ENCODE peak calls at places on chromosomes 2 and 18, in ten cellular contexts. One of them, this sample, is unnamed.

GRCh38 chr2:237154050-237154638 is 68.5 kb downstream of the COPS8 start:
- DNase-seq in ovary: no peak
- DNase-seq in astrocyte of the spinal cord: peak
- DNase-seq in C1 segment of cervical spinal cord: no peak
- DNase-seq in NCI-H1105 treated with DMSO at 0.1 percent for 48 hours: no peak
- DNase-seq in activated CD4-positive, alpha-beta T cell treated with anti-CD3 and anti-CD28 coated beads, Interleukin-2, amount 50 U/mL, for 24 hours: no peak
- DNase-seq in heart left ventricle: no peak
- DNase-seq in CD8-positive, alpha-beta memory T cell: peak
- DNase-seq in stimulated activated CD8-positive, alpha-beta memory T cell treated with anti-CD3 and anti-CD28 coated beads, Interleukin-4, amount 100 ng/mL, for 4 hours: no peak
- DNase-seq in activated CD4-positive, CD25-positive, alpha-beta regulatory T cell treated with anti-CD3 and anti-CD28 coated beads, Interleukin-2, amount 50 U/mL, for 72 hours: no peak
- DNase-seq in this sample: peak

GRCh38 chr2:238282861-238283738 is 5.3 kb downstream of the PER2 start:
- DNase-seq in ovary: no peak
- DNase-seq in astrocyte of the spinal cord: no peak
- DNase-seq in C1 segment of cervical spinal cord: no peak
- DNase-seq in NCI-H1105 treated with DMSO at 0.1 percent for 48 hours: no peak
- DNase-seq in activated CD4-positive, alpha-beta T cell treated with anti-CD3 and anti-CD28 coated beads, Interleukin-2, amount 50 U/mL, for 24 hours: no peak
- DNase-seq in heart left ventricle: no peak
- DNase-seq in CD8-positive, alpha-beta memory T cell: no peak
- DNase-seq in stimulated activated CD8-positive, alpha-beta memory T cell treated with anti-CD3 and anti-CD28 coated beads, Interleukin-4, amount 100 ng/mL, for 4 hours: no peak
- DNase-seq in activated CD4-positive, CD25-positive, alpha-beta regulatory T cell treated with anti-CD3 and anti-CD28 coated beads, Interleukin-2, amount 50 U/mL, for 72 hours: no peak
- DNase-seq in this sample: peak

GRCh38 chr18:56286775-56287174 is 351.6 kb downstream of the TXNL1 start:
- DNase-seq in ovary: no peak
- DNase-seq in astrocyte of the spinal cord: peak
- DNase-seq in C1 segment of cervical spinal cord: no peak
- DNase-seq in NCI-H1105 treated with DMSO at 0.1 percent for 48 hours: no peak
- DNase-seq in activated CD4-positive, alpha-beta T cell treated with anti-CD3 and anti-CD28 coated beads, Interleukin-2, amount 50 U/mL, for 24 hours: no peak
- DNase-seq in heart left ventricle: no peak
- DNase-seq in CD8-positive, alpha-beta memory T cell: no peak
- DNase-seq in stimulated activated CD8-positive, alpha-beta memory T cell treated with anti-CD3 and anti-CD28 coated beads, Interleukin-4, amount 100 ng/mL, for 4 hours: no peak
- DNase-seq in activated CD4-positive, CD25-positive, alpha-beta regulatory T cell treated with anti-CD3 and anti-CD28 coated beads, Interleukin-2, amount 50 U/mL, for 72 hours: no peak
- DNase-seq in this sample: peak

GRCh38 chr18:50679656-50680055 is 119.8 kb downstream of the MAPK4 start:
- DNase-seq in ovary: no peak
- DNase-seq in astrocyte of the spinal cord: no peak
- DNase-seq in C1 segment of cervical spinal cord: no peak
- DNase-seq in NCI-H1105 treated with DMSO at 0.1 percent for 48 hours: no peak
- DNase-seq in activated CD4-positive, alpha-beta T cell treated with anti-CD3 and anti-CD28 coated beads, Interleukin-2, amount 50 U/mL, for 24 hours: no peak
- DNase-seq in heart left ventricle: no peak
- DNase-seq in CD8-positive, alpha-beta memory T cell: no peak
- DNase-seq in stimulated activated CD8-positive, alpha-beta memory T cell treated with anti-CD3 and anti-CD28 coated beads, Interleukin-4, amount 100 ng/mL, for 4 hours: no peak
- DNase-seq in activated CD4-positive, CD25-positive, alpha-beta regulatory T cell treated with anti-CD3 and anti-CD28 coated beads, Interleukin-2, amount 50 U/mL, for 72 hours: no peak
- DNase-seq in this sample: no peak

GRCh38 chr2:95351080-95351915 is 51.2 kb upstream of the FAHD2A start:
- DNase-seq in ovary: peak
- DNase-seq in astrocyte of the spinal cord: no peak
- DNase-seq in C1 segment of cervical spinal cord: no peak
- DNase-seq in NCI-H1105 treated with DMSO at 0.1 percent for 48 hours: no peak
- DNase-seq in activated CD4-positive, alpha-beta T cell treated with anti-CD3 and anti-CD28 coated beads, Interleukin-2, amount 50 U/mL, for 24 hours: no peak
- DNase-seq in heart left ventricle: peak
- DNase-seq in CD8-positive, alpha-beta memory T cell: no peak
- DNase-seq in stimulated activated CD8-positive, alpha-beta memory T cell treated with anti-CD3 and anti-CD28 coated beads, Interleukin-4, amount 100 ng/mL, for 4 hours: no peak
- DNase-seq in activated CD4-positive, CD25-positive, alpha-beta regulatory T cell treated with anti-CD3 and anti-CD28 coated beads, Interleukin-2, amount 50 U/mL, for 72 hours: no peak
- DNase-seq in this sample: no peak

GRCh38 chr2:99554238-99554637 is 64.4 kb upstream of the REV1 start:
- DNase-seq in ovary: no peak
- DNase-seq in astrocyte of the spinal cord: no peak
- DNase-seq in C1 segment of cervical spinal cord: no peak
- DNase-seq in NCI-H1105 treated with DMSO at 0.1 percent for 48 hours: no peak
- DNase-seq in activated CD4-positive, alpha-beta T cell treated with anti-CD3 and anti-CD28 coated beads, Interleukin-2, amount 50 U/mL, for 24 hours: no peak
- DNase-seq in heart left ventricle: no peak
- DNase-seq in CD8-positive, alpha-beta memory T cell: no peak
- DNase-seq in stimulated activated CD8-positive, alpha-beta memory T cell treated with anti-CD3 and anti-CD28 coated beads, Interleukin-4, amount 100 ng/mL, for 4 hours: no peak
- DNase-seq in activated CD4-positive, CD25-positive, alpha-beta regulatory T cell treated with anti-CD3 and anti-CD28 coated beads, Interleukin-2, amount 50 U/mL, for 72 hours: no peak
- DNase-seq in this sample: no peak

GRCh38 chr18:65103864-65104263 is 646.9 kb upstream of the CDH7 start:
- DNase-seq in ovary: no peak
- DNase-seq in astrocyte of the spinal cord: no peak
- DNase-seq in C1 segment of cervical spinal cord: no peak
- DNase-seq in NCI-H1105 treated with DMSO at 0.1 percent for 48 hours: no peak
- DNase-seq in activated CD4-positive, alpha-beta T cell treated with anti-CD3 and anti-CD28 coated beads, Interleukin-2, amount 50 U/mL, for 24 hours: no peak
- DNase-seq in heart left ventricle: no peak
- DNase-seq in CD8-positive, alpha-beta memory T cell: no peak
- DNase-seq in stimulated activated CD8-positive, alpha-beta memory T cell treated with anti-CD3 and anti-CD28 coated beads, Interleukin-4, amount 100 ng/mL, for 4 hours: no peak
- DNase-seq in activated CD4-positive, CD25-positive, alpha-beta regulatory T cell treated with anti-CD3 and anti-CD28 coated beads, Interleukin-2, amount 50 U/mL, for 72 hours: no peak
- DNase-seq in this sample: no peak

GRCh38 chr2:237214281-237214680 is 128.6 kb downstream of the COPS8 start:
- DNase-seq in ovary: no peak
- DNase-seq in astrocyte of the spinal cord: no peak
- DNase-seq in C1 segment of cervical spinal cord: no peak
- DNase-seq in NCI-H1105 treated with DMSO at 0.1 percent for 48 hours: no peak
- DNase-seq in activated CD4-positive, alpha-beta T cell treated with anti-CD3 and anti-CD28 coated beads, Interleukin-2, amount 50 U/mL, for 24 hours: no peak
- DNase-seq in heart left ventricle: no peak
- DNase-seq in CD8-positive, alpha-beta memory T cell: no peak
- DNase-seq in stimulated activated CD8-positive, alpha-beta memory T cell treated with anti-CD3 and anti-CD28 coated beads, Interleukin-4, amount 100 ng/mL, for 4 hours: no peak
- DNase-seq in activated CD4-positive, CD25-positive, alpha-beta regulatory T cell treated with anti-CD3 and anti-CD28 coated beads, Interleukin-2, amount 50 U/mL, for 72 hours: no peak
- DNase-seq in this sample: no peak

GRCh38 chr2:15163316-15163715 is 397.8 kb downstream of the NBAS start:
- DNase-seq in ovary: no peak
- DNase-seq in astrocyte of the spinal cord: no peak
- DNase-seq in C1 segment of cervical spinal cord: no peak
- DNase-seq in NCI-H1105 treated with DMSO at 0.1 percent for 48 hours: no peak
- DNase-seq in activated CD4-positive, alpha-beta T cell treated with anti-CD3 and anti-CD28 coated beads, Interleukin-2, amount 50 U/mL, for 24 hours: no peak
- DNase-seq in heart left ventricle: no peak
- DNase-seq in CD8-positive, alpha-beta memory T cell: no peak
- DNase-seq in stimulated activated CD8-positive, alpha-beta memory T cell treated with anti-CD3 and anti-CD28 coated beads, Interleukin-4, amount 100 ng/mL, for 4 hours: no peak
- DNase-seq in activated CD4-positive, CD25-positive, alpha-beta regulatory T cell treated with anti-CD3 and anti-CD28 coated beads, Interleukin-2, amount 50 U/mL, for 72 hours: no peak
- DNase-seq in this sample: no peak

GRCh38 chr2:72367530-72368225 is 220.0 kb upstream of the CYP26B1 start:
- DNase-seq in ovary: no peak
- DNase-seq in astrocyte of the spinal cord: peak
- DNase-seq in C1 segment of cervical spinal cord: no peak
- DNase-seq in NCI-H1105 treated with DMSO at 0.1 percent for 48 hours: no peak
- DNase-seq in activated CD4-positive, alpha-beta T cell treated with anti-CD3 and anti-CD28 coated beads, Interleukin-2, amount 50 U/mL, for 24 hours: no peak
- DNase-seq in heart left ventricle: peak
- DNase-seq in CD8-positive, alpha-beta memory T cell: no peak
- DNase-seq in stimulated activated CD8-positive, alpha-beta memory T cell treated with anti-CD3 and anti-CD28 coated beads, Interleukin-4, amount 100 ng/mL, for 4 hours: no peak
- DNase-seq in activated CD4-positive, CD25-positive, alpha-beta regulatory T cell treated with anti-CD3 and anti-CD28 coated beads, Interleukin-2, amount 50 U/mL, for 72 hours: no peak
- DNase-seq in this sample: peak

GRCh38 chr2:161238559-161239415 is 69.4 kb upstream of the PSMD14 start:
- DNase-seq in ovary: peak
- DNase-seq in astrocyte of the spinal cord: peak
- DNase-seq in C1 segment of cervical spinal cord: peak
- DNase-seq in NCI-H1105 treated with DMSO at 0.1 percent for 48 hours: peak
- DNase-seq in activated CD4-positive, alpha-beta T cell treated with anti-CD3 and anti-CD28 coated beads, Interleukin-2, amount 50 U/mL, for 24 hours: no peak
- DNase-seq in heart left ventricle: peak
- DNase-seq in CD8-positive, alpha-beta memory T cell: peak
- DNase-seq in stimulated activated CD8-positive, alpha-beta memory T cell treated with anti-CD3 and anti-CD28 coated beads, Interleukin-4, amount 100 ng/mL, for 4 hours: peak
- DNase-seq in activated CD4-positive, CD25-positive, alpha-beta regulatory T cell treated with anti-CD3 and anti-CD28 coated beads, Interleukin-2, amount 50 U/mL, for 72 hours: peak
- DNase-seq in this sample: peak

GRCh38 chr2:187951470-187952218 is 340.0 kb upstream of the GULP1 start:
- DNase-seq in ovary: no peak
- DNase-seq in astrocyte of the spinal cord: no peak
- DNase-seq in C1 segment of cervical spinal cord: no peak
- DNase-seq in NCI-H1105 treated with DMSO at 0.1 percent for 48 hours: no peak
- DNase-seq in activated CD4-positive, alpha-beta T cell treated with anti-CD3 and anti-CD28 coated beads, Interleukin-2, amount 50 U/mL, for 24 hours: no peak
- DNase-seq in heart left ventricle: no peak
- DNase-seq in CD8-positive, alpha-beta memory T cell: no peak
- DNase-seq in stimulated activated CD8-positive, alpha-beta memory T cell treated with anti-CD3 and anti-CD28 coated beads, Interleukin-4, amount 100 ng/mL, for 4 hours: no peak
- DNase-seq in activated CD4-positive, CD25-positive, alpha-beta regulatory T cell treated with anti-CD3 and anti-CD28 coated beads, Interleukin-2, amount 50 U/mL, for 72 hours: no peak
- DNase-seq in this sample: no peak

GRCh38 chr2:163345795-163346573 is 389.8 kb downstream of the FIGN start:
- DNase-seq in ovary: no peak
- DNase-seq in astrocyte of the spinal cord: peak
- DNase-seq in C1 segment of cervical spinal cord: no peak
- DNase-seq in NCI-H1105 treated with DMSO at 0.1 percent for 48 hours: peak
- DNase-seq in activated CD4-positive, alpha-beta T cell treated with anti-CD3 and anti-CD28 coated beads, Interleukin-2, amount 50 U/mL, for 24 hours: no peak
- DNase-seq in heart left ventricle: no peak
- DNase-seq in CD8-positive, alpha-beta memory T cell: no peak
- DNase-seq in stimulated activated CD8-positive, alpha-beta memory T cell treated with anti-CD3 and anti-CD28 coated beads, Interleukin-4, amount 100 ng/mL, for 4 hours: no peak
- DNase-seq in activated CD4-positive, CD25-positive, alpha-beta regulatory T cell treated with anti-CD3 and anti-CD28 coated beads, Interleukin-2, amount 50 U/mL, for 72 hours: no peak
- DNase-seq in this sample: peak

GRCh38 chr18:63150942-63151421 is 168.6 kb downstream of the BCL2 start:
- DNase-seq in ovary: no peak
- DNase-seq in astrocyte of the spinal cord: no peak
- DNase-seq in C1 segment of cervical spinal cord: no peak
- DNase-seq in NCI-H1105 treated with DMSO at 0.1 percent for 48 hours: no peak
- DNase-seq in activated CD4-positive, alpha-beta T cell treated with anti-CD3 and anti-CD28 coated beads, Interleukin-2, amount 50 U/mL, for 24 hours: no peak
- DNase-seq in heart left ventricle: no peak
- DNase-seq in CD8-positive, alpha-beta memory T cell: no peak
- DNase-seq in stimulated activated CD8-positive, alpha-beta memory T cell treated with anti-CD3 and anti-CD28 coated beads, Interleukin-4, amount 100 ng/mL, for 4 hours: no peak
- DNase-seq in activated CD4-positive, CD25-positive, alpha-beta regulatory T cell treated with anti-CD3 and anti-CD28 coated beads, Interleukin-2, amount 50 U/mL, for 72 hours: no peak
- DNase-seq in this sample: no peak

GRCh38 chr2:129812071-129812470 is 167.4 kb upstream of the RAB6C start:
- DNase-seq in ovary: no peak
- DNase-seq in astrocyte of the spinal cord: no peak
- DNase-seq in C1 segment of cervical spinal cord: peak
- DNase-seq in NCI-H1105 treated with DMSO at 0.1 percent for 48 hours: no peak
- DNase-seq in activated CD4-positive, alpha-beta T cell treated with anti-CD3 and anti-CD28 coated beads, Interleukin-2, amount 50 U/mL, for 24 hours: no peak
- DNase-seq in heart left ventricle: peak
- DNase-seq in CD8-positive, alpha-beta memory T cell: no peak
- DNase-seq in stimulated activated CD8-positive, alpha-beta memory T cell treated with anti-CD3 and anti-CD28 coated beads, Interleukin-4, amount 100 ng/mL, for 4 hours: no peak
- DNase-seq in activated CD4-positive, CD25-positive, alpha-beta regulatory T cell treated with anti-CD3 and anti-CD28 coated beads, Interleukin-2, amount 50 U/mL, for 72 hours: no peak
- DNase-seq in this sample: peak

GRCh38 chr2:50727940-50728339 is 304.0 kb downstream of the NRXN1 start:
- DNase-seq in ovary: no peak
- DNase-seq in astrocyte of the spinal cord: no peak
- DNase-seq in C1 segment of cervical spinal cord: no peak
- DNase-seq in NCI-H1105 treated with DMSO at 0.1 percent for 48 hours: no peak
- DNase-seq in activated CD4-positive, alpha-beta T cell treated with anti-CD3 and anti-CD28 coated beads, Interleukin-2, amount 50 U/mL, for 24 hours: no peak
- DNase-seq in heart left ventricle: no peak
- DNase-seq in CD8-positive, alpha-beta memory T cell: no peak
- DNase-seq in stimulated activated CD8-positive, alpha-beta memory T cell treated with anti-CD3 and anti-CD28 coated beads, Interleukin-4, amount 100 ng/mL, for 4 hours: no peak
- DNase-seq in activated CD4-positive, CD25-positive, alpha-beta regulatory T cell treated with anti-CD3 and anti-CD28 coated beads, Interleukin-2, amount 50 U/mL, for 72 hours: no peak
- DNase-seq in this sample: no peak

GRCh38 chr2:173432049-173432754 is 77.5 kb downstream of the CDCA7 start:
- DNase-seq in ovary: no peak
- DNase-seq in astrocyte of the spinal cord: peak
- DNase-seq in C1 segment of cervical spinal cord: no peak
- DNase-seq in NCI-H1105 treated with DMSO at 0.1 percent for 48 hours: no peak
- DNase-seq in activated CD4-positive, alpha-beta T cell treated with anti-CD3 and anti-CD28 coated beads, Interleukin-2, amount 50 U/mL, for 24 hours: no peak
- DNase-seq in heart left ventricle: no peak
- DNase-seq in CD8-positive, alpha-beta memory T cell: no peak
- DNase-seq in stimulated activated CD8-positive, alpha-beta memory T cell treated with anti-CD3 and anti-CD28 coated beads, Interleukin-4, amount 100 ng/mL, for 4 hours: no peak
- DNase-seq in activated CD4-positive, CD25-positive, alpha-beta regulatory T cell treated with anti-CD3 and anti-CD28 coated beads, Interleukin-2, amount 50 U/mL, for 72 hours: no peak
- DNase-seq in this sample: no peak

GRCh38 chr18:48803951-48804855 is 146.6 kb downstream of the SMAD7 start:
- DNase-seq in ovary: peak
- DNase-seq in astrocyte of the spinal cord: no peak
- DNase-seq in C1 segment of cervical spinal cord: no peak
- DNase-seq in NCI-H1105 treated with DMSO at 0.1 percent for 48 hours: no peak
- DNase-seq in activated CD4-positive, alpha-beta T cell treated with anti-CD3 and anti-CD28 coated beads, Interleukin-2, amount 50 U/mL, for 24 hours: no peak
- DNase-seq in heart left ventricle: peak
- DNase-seq in CD8-positive, alpha-beta memory T cell: no peak
- DNase-seq in stimulated activated CD8-positive, alpha-beta memory T cell treated with anti-CD3 and anti-CD28 coated beads, Interleukin-4, amount 100 ng/mL, for 4 hours: no peak
- DNase-seq in activated CD4-positive, CD25-positive, alpha-beta regulatory T cell treated with anti-CD3 and anti-CD28 coated beads, Interleukin-2, amount 50 U/mL, for 72 hours: peak
- DNase-seq in this sample: no peak

GRCh38 chr2:152200101-152200500 is 24.5 kb upstream of the STAM2 start:
- DNase-seq in ovary: no peak
- DNase-seq in astrocyte of the spinal cord: peak
- DNase-seq in C1 segment of cervical spinal cord: no peak
- DNase-seq in NCI-H1105 treated with DMSO at 0.1 percent for 48 hours: no peak
- DNase-seq in activated CD4-positive, alpha-beta T cell treated with anti-CD3 and anti-CD28 coated beads, Interleukin-2, amount 50 U/mL, for 24 hours: no peak
- DNase-seq in heart left ventricle: no peak
- DNase-seq in CD8-positive, alpha-beta memory T cell: no peak
- DNase-seq in stimulated activated CD8-positive, alpha-beta memory T cell treated with anti-CD3 and anti-CD28 coated beads, Interleukin-4, amount 100 ng/mL, for 4 hours: no peak
- DNase-seq in activated CD4-positive, CD25-positive, alpha-beta regulatory T cell treated with anti-CD3 and anti-CD28 coated beads, Interleukin-2, amount 50 U/mL, for 72 hours: no peak
- DNase-seq in this sample: no peak

GRCh38 chr2:237895544-237896506 is 36.4 kb downstream of the RAMP1 start:
- DNase-seq in ovary: peak
- DNase-seq in astrocyte of the spinal cord: peak
- DNase-seq in C1 segment of cervical spinal cord: peak
- DNase-seq in NCI-H1105 treated with DMSO at 0.1 percent for 48 hours: no peak
- DNase-seq in activated CD4-positive, alpha-beta T cell treated with anti-CD3 and anti-CD28 coated beads, Interleukin-2, amount 50 U/mL, for 24 hours: no peak
- DNase-seq in heart left ventricle: peak
- DNase-seq in CD8-positive, alpha-beta memory T cell: no peak
- DNase-seq in stimulated activated CD8-positive, alpha-beta memory T cell treated with anti-CD3 and anti-CD28 coated beads, Interleukin-4, amount 100 ng/mL, for 4 hours: no peak
- DNase-seq in activated CD4-positive, CD25-positive, alpha-beta regulatory T cell treated with anti-CD3 and anti-CD28 coated beads, Interleukin-2, amount 50 U/mL, for 72 hours: no peak
- DNase-seq in this sample: peak

GRCh38 chr2:224952942-224953657 is 89.2 kb downstream of the DOCK10 start:
- DNase-seq in ovary: no peak
- DNase-seq in astrocyte of the spinal cord: no peak
- DNase-seq in C1 segment of cervical spinal cord: no peak
- DNase-seq in NCI-H1105 treated with DMSO at 0.1 percent for 48 hours: no peak
- DNase-seq in activated CD4-positive, alpha-beta T cell treated with anti-CD3 and anti-CD28 coated beads, Interleukin-2, amount 50 U/mL, for 24 hours: no peak
- DNase-seq in heart left ventricle: no peak
- DNase-seq in CD8-positive, alpha-beta memory T cell: no peak
- DNase-seq in stimulated activated CD8-positive, alpha-beta memory T cell treated with anti-CD3 and anti-CD28 coated beads, Interleukin-4, amount 100 ng/mL, for 4 hours: no peak
- DNase-seq in activated CD4-positive, CD25-positive, alpha-beta regulatory T cell treated with anti-CD3 and anti-CD28 coated beads, Interleukin-2, amount 50 U/mL, for 72 hours: no peak
- DNase-seq in this sample: no peak

GRCh38 chr18:75247041-75247551 is 36.5 kb downstream of the TSHZ1 start:
- DNase-seq in ovary: no peak
- DNase-seq in astrocyte of the spinal cord: no peak
- DNase-seq in C1 segment of cervical spinal cord: no peak
- DNase-seq in NCI-H1105 treated with DMSO at 0.1 percent for 48 hours: no peak
- DNase-seq in activated CD4-positive, alpha-beta T cell treated with anti-CD3 and anti-CD28 coated beads, Interleukin-2, amount 50 U/mL, for 24 hours: no peak
- DNase-seq in heart left ventricle: no peak
- DNase-seq in CD8-positive, alpha-beta memory T cell: no peak
- DNase-seq in stimulated activated CD8-positive, alpha-beta memory T cell treated with anti-CD3 and anti-CD28 coated beads, Interleukin-4, amount 100 ng/mL, for 4 hours: no peak
- DNase-seq in activated CD4-positive, CD25-positive, alpha-beta regulatory T cell treated with anti-CD3 and anti-CD28 coated beads, Interleukin-2, amount 50 U/mL, for 72 hours: no peak
- DNase-seq in this sample: no peak

GRCh38 chr2:101524811-101525430 is 50.0 kb upstream of the RFX8 start:
- DNase-seq in ovary: no peak
- DNase-seq in astrocyte of the spinal cord: no peak
- DNase-seq in C1 segment of cervical spinal cord: no peak
- DNase-seq in NCI-H1105 treated with DMSO at 0.1 percent for 48 hours: no peak
- DNase-seq in activated CD4-positive, alpha-beta T cell treated with anti-CD3 and anti-CD28 coated beads, Interleukin-2, amount 50 U/mL, for 24 hours: no peak
- DNase-seq in heart left ventricle: no peak
- DNase-seq in CD8-positive, alpha-beta memory T cell: no peak
- DNase-seq in stimulated activated CD8-positive, alpha-beta memory T cell treated with anti-CD3 and anti-CD28 coated beads, Interleukin-4, amount 100 ng/mL, for 4 hours: no peak
- DNase-seq in activated CD4-positive, CD25-positive, alpha-beta regulatory T cell treated with anti-CD3 and anti-CD28 coated beads, Interleukin-2, amount 50 U/mL, for 72 hours: no peak
- DNase-seq in this sample: no peak

GRCh38 chr2:40380721-40381120 is 71.2 kb downstream of the SLC8A1 start:
- DNase-seq in ovary: no peak
- DNase-seq in astrocyte of the spinal cord: no peak
- DNase-seq in C1 segment of cervical spinal cord: no peak
- DNase-seq in NCI-H1105 treated with DMSO at 0.1 percent for 48 hours: no peak
- DNase-seq in activated CD4-positive, alpha-beta T cell treated with anti-CD3 and anti-CD28 coated beads, Interleukin-2, amount 50 U/mL, for 24 hours: no peak
- DNase-seq in heart left ventricle: no peak
- DNase-seq in CD8-positive, alpha-beta memory T cell: no peak
- DNase-seq in stimulated activated CD8-positive, alpha-beta memory T cell treated with anti-CD3 and anti-CD28 coated beads, Interleukin-4, amount 100 ng/mL, for 4 hours: no peak
- DNase-seq in activated CD4-positive, CD25-positive, alpha-beta regulatory T cell treated with anti-CD3 and anti-CD28 coated beads, Interleukin-2, amount 50 U/mL, for 72 hours: no peak
- DNase-seq in this sample: no peak

GRCh38 chr2:63692002-63692606 is 103.3 kb downstream of the MDH1 start:
- DNase-seq in ovary: no peak
- DNase-seq in astrocyte of the spinal cord: peak
- DNase-seq in C1 segment of cervical spinal cord: no peak
- DNase-seq in NCI-H1105 treated with DMSO at 0.1 percent for 48 hours: peak
- DNase-seq in activated CD4-positive, alpha-beta T cell treated with anti-CD3 and anti-CD28 coated beads, Interleukin-2, amount 50 U/mL, for 24 hours: no peak
- DNase-seq in heart left ventricle: no peak
- DNase-seq in CD8-positive, alpha-beta memory T cell: no peak
- DNase-seq in stimulated activated CD8-positive, alpha-beta memory T cell treated with anti-CD3 and anti-CD28 coated beads, Interleukin-4, amount 100 ng/mL, for 4 hours: no peak
- DNase-seq in activated CD4-positive, CD25-positive, alpha-beta regulatory T cell treated with anti-CD3 and anti-CD28 coated beads, Interleukin-2, amount 50 U/mL, for 72 hours: no peak
- DNase-seq in this sample: peak

GRCh38 chr2:120395686-120396518 is 50.0 kb downstream of the INHBB start:
- DNase-seq in ovary: no peak
- DNase-seq in astrocyte of the spinal cord: no peak
- DNase-seq in C1 segment of cervical spinal cord: no peak
- DNase-seq in NCI-H1105 treated with DMSO at 0.1 percent for 48 hours: peak
- DNase-seq in activated CD4-positive, alpha-beta T cell treated with anti-CD3 and anti-CD28 coated beads, Interleukin-2, amount 50 U/mL, for 24 hours: no peak
- DNase-seq in heart left ventricle: peak
- DNase-seq in CD8-positive, alpha-beta memory T cell: no peak
- DNase-seq in stimulated activated CD8-positive, alpha-beta memory T cell treated with anti-CD3 and anti-CD28 coated beads, Interleukin-4, amount 100 ng/mL, for 4 hours: no peak
- DNase-seq in activated CD4-positive, CD25-positive, alpha-beta regulatory T cell treated with anti-CD3 and anti-CD28 coated beads, Interleukin-2, amount 50 U/mL, for 72 hours: no peak
- DNase-seq in this sample: peak

GRCh38 chr18:34592961-34593382 is 117.1 kb upstream of the DTNA start:
- DNase-seq in ovary: peak
- DNase-seq in astrocyte of the spinal cord: peak
- DNase-seq in C1 segment of cervical spinal cord: peak
- DNase-seq in NCI-H1105 treated with DMSO at 0.1 percent for 48 hours: no peak
- DNase-seq in activated CD4-positive, alpha-beta T cell treated with anti-CD3 and anti-CD28 coated beads, Interleukin-2, amount 50 U/mL, for 24 hours: no peak
- DNase-seq in heart left ventricle: peak
- DNase-seq in CD8-positive, alpha-beta memory T cell: no peak
- DNase-seq in stimulated activated CD8-positive, alpha-beta memory T cell treated with anti-CD3 and anti-CD28 coated beads, Interleukin-4, amount 100 ng/mL, for 4 hours: no peak
- DNase-seq in activated CD4-positive, CD25-positive, alpha-beta regulatory T cell treated with anti-CD3 and anti-CD28 coated beads, Interleukin-2, amount 50 U/mL, for 72 hours: no peak
- DNase-seq in this sample: peak

GRCh38 chr2:12809526-12809925 is 92.8 kb downstream of the TRIB2 start:
- DNase-seq in ovary: no peak
- DNase-seq in astrocyte of the spinal cord: no peak
- DNase-seq in C1 segment of cervical spinal cord: no peak
- DNase-seq in NCI-H1105 treated with DMSO at 0.1 percent for 48 hours: no peak
- DNase-seq in activated CD4-positive, alpha-beta T cell treated with anti-CD3 and anti-CD28 coated beads, Interleukin-2, amount 50 U/mL, for 24 hours: no peak
- DNase-seq in heart left ventricle: peak
- DNase-seq in CD8-positive, alpha-beta memory T cell: no peak
- DNase-seq in stimulated activated CD8-positive, alpha-beta memory T cell treated with anti-CD3 and anti-CD28 coated beads, Interleukin-4, amount 100 ng/mL, for 4 hours: no peak
- DNase-seq in activated CD4-positive, CD25-positive, alpha-beta regulatory T cell treated with anti-CD3 and anti-CD28 coated beads, Interleukin-2, amount 50 U/mL, for 72 hours: no peak
- DNase-seq in this sample: no peak

This sample was measured in A673.